ENCODE peak calls at places on chromosomes 16 and 17, in four cellular contexts. Q is breast epithelium, N is heart left ventricle, O is GM12892. X is an unnamed sample.

GRCh38 chr17:65181237-65182061 is 44.3 kb downstream of the RGS9 start:
- DNase-seq in Q (no peak), N (no peak), O (peak; percentile 49), X (no peak)

GRCh38 chr17:28041844-28042656 is 427 bp upstream of the NLK start:
- DNase-seq in Q (no peak), N (no peak), O (no peak), X (no peak)

GRCh38 chr16:324451-325334 is 27.8 kb downstream of the AXIN1 start:
- DNase-seq in Q (no peak), N (no peak), O (peak; percentile 57), X (peak; percentile 47)

GRCh38 chr16:73569266-73569665 is 521.3 kb upstream of the ZFHX3 start:
- DNase-seq in Q (no peak), N (no peak), O (no peak), X (no peak)

GRCh38 chr16:85286970-85287814 is 174.9 kb upstream of the CIBAR2 start:
- DNase-seq in Q (no peak), N (peak; percentile 88), O (no peak), X (no peak)

GRCh38 chr17:71855000-71855399 is 265.8 kb upstream of the SOX9 start:
- DNase-seq in Q (no peak), N (no peak), O (no peak), X (no peak)

GRCh38 chr16:48740964-48741363 is 131.0 kb upstream of the N4BP1 start:
- DNase-seq in Q (no peak), N (no peak), O (no peak), X (no peak)

GRCh38 chr17:63841350-63842172 is 924 bp downstream of the SMARCD2 start:
- DNase-seq in Q (peak; percentile 60), N (peak; percentile 86), O (no peak), X (peak; percentile 56)

GRCh38 chr17:61586031-61586566 is 4.9 kb downstream of the NACA2 start:
- DNase-seq in Q (no peak), N (no peak), O (no peak), X (no peak)

GRCh38 chr17:41748275-41748674 is 13.8 kb upstream of the HAP1 start:
- DNase-seq in Q (no peak), N (no peak), O (no peak), X (no peak)

GRCh38 chr17:26792486-26792885 is 501.4 kb upstream of the WSB1 start:
- DNase-seq in Q (no peak), N (no peak), O (no peak), X (no peak)

GRCh38 chr17:56937688-56938087 is 23.2 kb downstream of the COIL start:
- DNase-seq in Q (no peak), N (no peak), O (no peak), X (no peak)

GRCh38 chr17:63181856-63182255 is 215.8 kb downstream of the TANC2 start:
- DNase-seq in Q (no peak), N (no peak), O (no peak), X (no peak)

GRCh38 chr16:24834459-24835335 is 11.1 kb upstream of the SLC5A11 start:
- DNase-seq in Q (no peak), N (no peak), O (no peak), X (peak; percentile 7)

GRCh38 chr17:15935891-15936290 is 9.0 kb upstream of the ADORA2B start:
- DNase-seq in Q (no peak), N (no peak), O (no peak), X (no peak)

GRCh38 chr17:10247806-10248334 is 49.5 kb upstream of the GAS7 start:
- DNase-seq in Q (no peak), N (no peak), O (no peak), X (no peak)

GRCh38 chr17:68368387-68368786 is 77.1 kb downstream of the ARSG start:
- DNase-seq in Q (no peak), N (no peak), O (no peak), X (no peak)

GRCh38 chr16:54136276-54136625 is 150.3 kb downstream of the IRX3 start:
- DNase-seq in Q (no peak), N (no peak), O (no peak), X (no peak)

GRCh38 chr16:54140788-54141136 is 145.8 kb downstream of the IRX3 start:
- DNase-seq in Q (no peak), N (no peak), O (no peak), X (no peak)

GRCh38 chr16:54140057-54140787 is 146.4 kb downstream of the IRX3 start:
- DNase-seq in Q (no peak), N (no peak), O (no peak), X (no peak)

GRCh38 chr16:54129810-54130209 is 156.8 kb downstream of the IRX3 start:
- DNase-seq in Q (no peak), N (no peak), O (no peak), X (no peak)

GRCh38 chr16:54135361-54136275 is 151.0 kb downstream of the IRX3 start:
- DNase-seq in Q (no peak), N (no peak), O (no peak), X (no peak)
- TF ChIP-seq POLR2A in Q (no peak), N (no peak), O (no peak), X (no peak)

GRCh38 chr17:5481451-5481850 is 4.5 kb downstream of the DERL2 start:
- DNase-seq in Q (no peak), N (no peak), O (no peak), X (no peak)

GRCh38 chr17:5488752-5489151 is 2.4 kb downstream of the MIS12 start:
- DNase-seq in Q (no peak), N (no peak), O (no peak), X (peak; percentile 18)

GRCh38 chr17:5486206-5487124 is at the start of gene MIS12:
- DNase-seq in Q (peak; percentile 100), N (peak; percentile 99), O (peak; percentile 86), X (peak; percentile 99)

GRCh38 chr17:5485270-5486205 is at the start of gene DERL2:
- DNase-seq in Q (no peak), N (no peak), O (no peak), X (no peak)
- TF ChIP-seq POLR2A in Q (peak; percentile 63), N (no peak), O (peak; percentile 68), X (no peak)

DNA sequence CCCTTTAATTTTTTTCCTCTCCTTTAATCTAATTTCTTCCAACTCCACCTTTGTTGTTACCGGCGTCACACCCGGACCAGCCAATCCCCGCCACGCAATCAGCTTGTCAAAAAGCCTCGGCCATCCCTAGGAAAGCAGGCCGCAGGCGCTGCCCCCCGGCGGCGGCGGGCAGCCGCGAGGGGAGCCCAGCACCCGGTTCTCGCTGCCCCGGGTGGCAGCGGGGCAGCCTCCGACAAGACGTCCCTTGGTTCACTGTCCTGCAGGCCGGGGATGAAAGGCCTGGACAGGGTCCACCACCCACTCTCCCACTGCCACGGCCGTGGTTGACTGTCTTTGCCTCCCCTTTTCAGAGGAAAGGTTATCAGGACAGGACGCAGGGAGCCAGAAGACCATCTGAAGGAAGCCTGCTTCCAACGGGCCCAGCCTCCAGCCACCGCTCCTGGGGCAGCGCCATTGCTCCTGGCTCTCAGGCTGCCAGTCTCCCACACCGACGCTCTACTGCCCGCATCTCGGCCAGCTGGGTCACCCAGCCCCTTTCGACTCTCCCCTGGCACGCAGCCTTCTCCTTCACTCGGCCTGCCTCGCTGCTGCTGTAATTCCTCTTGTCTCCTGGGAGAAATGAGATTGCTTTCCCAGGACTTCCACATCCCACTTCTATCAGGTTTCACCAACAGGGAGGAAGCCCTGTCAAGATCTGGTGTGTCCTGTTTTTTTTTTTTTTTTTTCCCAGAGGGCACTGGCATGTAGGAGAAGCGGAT is 2.8 kb upstream of the UBTF start:
- DNase-seq in Q (peak; percentile 59), N (peak; percentile 87), O (peak; percentile 63), X (peak; percentile 90)
- TF ChIP-seq POLR2A in Q (no peak), N (peak; percentile 33), O (no peak), X (no peak)

GRCh38 chr17:59421722-59422121 is 90.3 kb downstream of the YPEL2 start:
- DNase-seq in Q (no peak), N (no peak), O (no peak), X (no peak)

GRCh38 chr17:59425085-59425901 is 93.8 kb downstream of the YPEL2 start:
- DNase-seq in Q (no peak), N (peak; percentile 65), O (no peak), X (peak; percentile 20)

GRCh38 chr17:59424331-59424730 is 92.9 kb downstream of the YPEL2 start:
- DNase-seq in Q (no peak), N (no peak), O (no peak), X (no peak)

GRCh38 chr17:59423903-59424302 is 92.4 kb downstream of the YPEL2 start:
- DNase-seq in Q (no peak), N (no peak), O (no peak), X (no peak)

GRCh38 chr17:59423137-59423703 is 91.8 kb downstream of the YPEL2 start:
- DNase-seq in Q (no peak), N (peak; percentile 59), O (no peak), X (peak; percentile 71)
- TF ChIP-seq POLR2A in Q (no peak), N (no peak), O (no peak), X (no peak)

DNA sequence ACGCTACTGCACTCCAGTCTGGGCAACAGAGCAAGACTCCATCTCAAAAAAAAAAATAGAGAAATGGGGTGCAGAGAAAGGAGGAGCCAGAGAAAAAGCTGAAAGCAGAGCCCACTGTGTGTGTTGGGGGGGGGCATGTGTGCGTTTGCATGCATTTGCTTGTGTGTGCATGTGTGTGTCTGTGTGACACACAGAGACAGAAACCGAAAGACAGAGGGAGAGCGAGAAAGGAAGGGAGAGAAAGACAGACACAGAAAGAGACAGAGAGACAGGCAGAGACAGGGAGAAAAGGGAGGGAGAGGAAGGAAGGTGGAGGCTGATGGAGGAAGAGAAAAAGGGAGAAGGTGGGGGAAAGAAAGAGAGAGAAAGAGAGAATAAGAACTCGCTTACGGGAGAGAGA is 9.8 kb upstream of the CIITA start:
- DNase-seq in Q (no peak), N (no peak), O (no peak), X (no peak)
- TF ChIP-seq POLR2A in Q (no peak), N (no peak), O (no peak), X (no peak)

GRCh38 chr17:39903158-39903884 is 15.1 kb downstream of the GSDMB start:
- DNase-seq in Q (no peak), N (no peak), O (no peak), X (no peak)

GRCh38 chr17:39913989-39914388 is 4.4 kb downstream of the GSDMB start:
- DNase-seq in Q (no peak), N (no peak), O (no peak), X (no peak)

GRCh38 chr17:39904990-39905288 is 13.5 kb downstream of the GSDMB start:
- DNase-seq in Q (no peak), N (no peak), O (no peak), X (no peak)

DNA sequence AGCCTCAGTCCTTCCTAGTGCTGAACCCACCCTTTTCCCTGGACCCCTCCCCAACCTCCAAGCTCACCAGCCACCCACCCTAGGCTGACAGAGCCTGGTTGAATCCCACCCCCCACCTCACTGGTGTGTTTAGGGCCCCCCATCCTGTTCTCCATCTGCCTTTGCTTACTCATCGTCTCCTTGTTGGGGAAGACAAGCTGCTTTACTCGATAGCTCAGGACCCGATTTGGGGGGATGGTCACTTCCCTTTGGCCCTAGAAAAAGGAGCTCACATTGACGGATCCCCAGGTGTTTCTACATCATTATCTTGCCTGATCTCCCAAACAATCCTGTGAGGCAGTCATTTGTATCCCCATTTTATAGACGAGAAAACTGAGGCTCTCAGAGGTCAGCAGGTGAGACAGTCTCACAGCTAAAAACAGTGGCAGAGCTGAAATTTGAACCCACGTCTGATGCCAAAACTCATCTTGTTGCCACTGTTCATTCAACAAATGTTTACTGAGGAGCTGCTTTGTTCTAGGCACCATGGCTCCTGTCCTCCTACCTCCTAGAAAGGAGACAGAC is 9.6 kb downstream of the GSDMB start:
- DNase-seq in Q (no peak), N (no peak), O (no peak), X (no peak)
- TF ChIP-seq POLR2A in Q (no peak), N (no peak), O (no peak), X (no peak)

GRCh38 chr17:69672924-69673323 is 258.4 kb downstream of the MAP2K6 start:
- DNase-seq in Q (no peak), N (no peak), O (no peak), X (no peak)
- TF ChIP-seq POLR2A in Q (no peak), N (no peak), O (no peak), X (no peak)

GRCh38 chr16:80540516-80541305 is at the start of gene DYNLRB2:
- DNase-seq in Q (peak; percentile 93), N (peak; percentile 96), O (peak; percentile 86), X (peak; percentile 95)
- TF ChIP-seq POLR2A in Q (peak; percentile 60), N (no peak), O (peak; percentile 80), X (no peak)